ENCODE peak calls at places on chromosome 10, in five cellular contexts. One of them, this sample, is unnamed.

GRCh38 chr10:76036410-76036940 is 605.1 kb downstream of the LRMDA start:
- DNase-seq in H9: peak; percentile 75
- DNase-seq in IMR-90: peak; percentile 56
- DNase-seq in neuronal stem cell: no peak
- DNase-seq in H1: peak; percentile 34
- DNase-seq in this sample: peak; percentile 69

GRCh38 chr10:44293842-44294241 is 91.1 kb downstream of the CXCL12 start:
- DNase-seq in IMR-90: peak; percentile 92
- DNase-seq in H1: no peak
- DNase-seq in neuronal stem cell: no peak
- DNase-seq in H9: no peak
- DNase-seq in this sample: peak; percentile 85

GRCh38 chr10:12448729-12449391 is 99.5 kb downstream of the CAMK1D start:
- DNase-seq in H1: no peak
- DNase-seq in H9: no peak
- DNase-seq in IMR-90: peak; percentile 94
- DNase-seq in neuronal stem cell: no peak
- DNase-seq in this sample: peak; percentile 99

GRCh38 chr10:31321396-31321941 is 2.5 kb downstream of the ZEB1 start:
- DNase-seq in H9: no peak
- DNase-seq in H1: no peak
- DNase-seq in neuronal stem cell: no peak
- DNase-seq in IMR-90: peak; percentile 24
- DNase-seq in this sample: peak; percentile 33

GRCh38 chr10:89029201-89029600 is 38.6 kb downstream of the FAS start:
- DNase-seq in H1: no peak
- DNase-seq in neuronal stem cell: no peak
- DNase-seq in H9: no peak
- DNase-seq in IMR-90: no peak
- DNase-seq in this sample: no peak

GRCh38 chr10:34206602-34207268 is 608.4 kb downstream of the PARD3 start:
- DNase-seq in H9: no peak
- DNase-seq in IMR-90: no peak
- DNase-seq in H1: no peak
- DNase-seq in neuronal stem cell: no peak
- DNase-seq in this sample: no peak

GRCh38 chr10:75972494-75973276 is 541.3 kb downstream of the LRMDA start:
- DNase-seq in H1: no peak
- DNase-seq in IMR-90: peak; percentile 52
- DNase-seq in neuronal stem cell: no peak
- DNase-seq in H9: no peak
- DNase-seq in this sample: peak; percentile 89

GRCh38 chr10:124430077-124430476 is 11.4 kb upstream of the OAT start:
- DNase-seq in neuronal stem cell: no peak
- DNase-seq in IMR-90: no peak
- DNase-seq in H1: no peak
- DNase-seq in H9: no peak
- DNase-seq in this sample: no peak

GRCh38 chr10:30894221-30894620 is 137.4 kb downstream of the ZNF438 start:
- DNase-seq in H9: no peak
- DNase-seq in neuronal stem cell: no peak
- DNase-seq in H1: no peak
- DNase-seq in IMR-90: no peak
- DNase-seq in this sample: no peak

DNA sequence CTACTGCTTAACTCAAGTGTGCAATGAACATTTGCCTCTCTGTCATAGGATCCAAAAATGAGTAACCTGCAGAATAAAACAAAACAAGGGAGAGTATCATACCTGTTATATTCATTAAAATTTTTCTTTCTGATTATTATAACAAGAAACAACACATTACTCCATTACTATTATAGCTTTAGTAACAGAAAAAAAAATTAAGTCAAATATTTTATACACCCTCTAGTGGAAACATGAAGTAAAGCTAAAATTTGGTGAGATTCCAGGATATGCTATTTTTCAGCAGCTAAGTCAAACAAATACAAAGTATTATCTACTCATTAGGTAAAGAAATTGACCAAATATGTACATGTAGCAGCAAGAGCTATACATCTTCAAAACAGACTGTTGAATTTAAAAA is 56.3 kb downstream of the PDZD8 start:
- DNase-seq in H1: no peak
- DNase-seq in IMR-90: peak; percentile 35
- DNase-seq in H9: no peak
- DNase-seq in neuronal stem cell: no peak
- DNase-seq in this sample: no peak
- H3K18ac ChIP-seq in H1: no peak overlapping the region
- H3K18ac ChIP-seq in IMR-90: no peak overlapping the region
- H3K18ac ChIP-seq in H9: no peak overlapping the region
- H3K18ac ChIP-seq in neuronal stem cell: no peak overlapping the region
- H3K18ac ChIP-seq in this sample: no peak overlapping the region

GRCh38 chr10:100045592-100045991 is 35.8 kb upstream of the DNMBP start:
- DNase-seq in H9: no peak
- DNase-seq in H1: no peak
- DNase-seq in IMR-90: no peak
- DNase-seq in neuronal stem cell: no peak
- DNase-seq in this sample: peak; percentile 23

GRCh38 chr10:100041620-100042019 is 31.9 kb upstream of the DNMBP start:
- DNase-seq in neuronal stem cell: no peak
- DNase-seq in IMR-90: no peak
- DNase-seq in H1: no peak
- DNase-seq in H9: no peak
- DNase-seq in this sample: no peak

GRCh38 chr10:100043344-100043743 is 33.6 kb upstream of the DNMBP start:
- DNase-seq in neuronal stem cell: no peak
- DNase-seq in H9: no peak
- DNase-seq in IMR-90: no peak
- DNase-seq in H1: no peak
- DNase-seq in this sample: no peak

GRCh38 chr10:100043796-100044195 is 34.0 kb upstream of the DNMBP start:
- DNase-seq in H1: no peak
- DNase-seq in neuronal stem cell: no peak
- DNase-seq in H9: no peak
- DNase-seq in IMR-90: peak; percentile 40
- DNase-seq in this sample: peak; percentile 98

DNA sequence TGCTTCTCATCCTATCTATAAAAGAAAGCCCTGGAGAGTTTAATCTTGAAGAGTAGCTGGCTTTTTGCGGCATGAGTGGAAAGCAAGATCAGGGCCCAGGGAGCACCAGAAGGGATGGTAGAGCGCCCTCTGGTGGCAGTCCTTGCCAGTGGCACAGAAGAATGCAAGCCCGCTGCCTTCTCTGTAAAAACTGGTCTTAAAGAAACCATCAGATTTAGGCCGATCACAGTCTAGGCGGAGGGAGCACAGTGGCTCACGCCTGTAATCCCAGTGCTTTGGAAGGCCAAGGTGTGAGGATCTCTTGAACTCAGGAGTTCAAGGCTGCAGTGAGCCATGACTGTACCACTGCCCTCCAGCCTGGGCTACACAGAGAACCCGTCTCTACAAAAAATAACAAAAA is 35.6 kb downstream of the CPN1 start:
- DNase-seq in neuronal stem cell: peak; percentile 87
- DNase-seq in H9: peak; percentile 90
- DNase-seq in IMR-90: peak; percentile 81
- DNase-seq in H1: peak; percentile 79
- DNase-seq in this sample: peak; percentile 86
- H3K4me1 ChIP-seq in neuronal stem cell: no peaks in the 10 kb centered on the region
- H3K4me1 ChIP-seq in H9: no peaks in the 10 kb centered on the region
- H3K4me1 ChIP-seq in IMR-90: peaks cover 4% of the 10 kb centered on the region
- H3K4me1 ChIP-seq in H1: peaks cover 2% of the 10 kb centered on the region
- H3K4me1 ChIP-seq in this sample: peaks cover 4% of the 10 kb centered on the region

GRCh38 chr10:96843823-96844222 is 11.7 kb downstream of the LCOR start:
- DNase-seq in IMR-90: no peak
- DNase-seq in neuronal stem cell: no peak
- DNase-seq in H1: no peak
- DNase-seq in H9: no peak
- DNase-seq in this sample: no peak

GRCh38 chr10:96846395-96846794 is 14.3 kb downstream of the LCOR start:
- DNase-seq in H1: no peak
- DNase-seq in neuronal stem cell: no peak
- DNase-seq in IMR-90: no peak
- DNase-seq in H9: no peak
- DNase-seq in this sample: no peak

GRCh38 chr10:96846926-96847325 is 14.8 kb downstream of the LCOR start:
- DNase-seq in neuronal stem cell: no peak
- DNase-seq in IMR-90: no peak
- DNase-seq in H1: no peak
- DNase-seq in H9: no peak
- DNase-seq in this sample: no peak

GRCh38 chr10:96840841-96841518 is 8.9 kb downstream of the LCOR start:
- DNase-seq in neuronal stem cell: no peak
- DNase-seq in H1: no peak
- DNase-seq in IMR-90: peak; percentile 60
- DNase-seq in H9: no peak
- DNase-seq in this sample: peak; percentile 73

DNA sequence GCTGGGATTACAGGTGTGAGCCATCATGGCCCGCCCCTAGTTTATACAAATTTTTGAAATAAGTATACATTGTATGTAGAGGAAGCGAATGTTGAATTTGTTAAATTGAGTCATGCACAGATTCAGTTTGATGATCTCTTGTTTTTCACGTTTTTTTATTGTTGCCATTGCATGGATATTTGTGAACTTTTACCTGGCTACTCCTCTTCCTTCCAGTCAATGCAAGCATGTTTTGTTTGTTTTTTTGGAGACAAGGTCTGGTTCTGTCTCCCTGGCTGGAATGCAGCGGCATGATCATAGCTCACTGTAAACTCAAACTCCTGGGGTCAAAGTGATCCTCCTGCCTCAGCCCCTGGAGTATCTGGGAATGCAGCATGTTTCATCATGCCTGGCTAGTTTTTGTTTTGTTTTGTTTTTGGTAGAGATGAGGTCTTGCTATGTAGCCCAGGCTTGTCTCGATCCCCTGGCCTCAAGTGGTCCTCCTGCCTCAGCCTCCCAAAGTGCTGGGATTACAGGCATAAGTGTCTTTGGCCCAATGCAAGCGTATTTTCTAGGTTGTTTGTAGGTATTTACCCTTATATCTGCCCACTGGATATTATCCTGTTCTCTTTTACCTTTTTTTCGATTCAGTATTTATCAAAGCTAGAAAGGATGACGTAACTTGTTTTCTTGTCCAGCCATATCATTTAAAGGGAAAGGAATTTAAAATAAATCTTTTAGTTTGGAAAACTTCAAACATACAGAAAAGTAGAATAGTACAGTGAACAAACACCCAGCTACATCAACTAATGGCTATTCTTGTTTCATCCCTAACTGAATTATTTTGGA is 11.0 kb downstream of the LCOR start:
- DNase-seq in neuronal stem cell: no peak
- DNase-seq in H9: no peak
- DNase-seq in H1: no peak
- DNase-seq in IMR-90: no peak
- DNase-seq in this sample: no peak
- H3K14ac ChIP-seq in neuronal stem cell: no peak overlapping the region
- H3K14ac ChIP-seq in H9: no peak overlapping the region
- H3K14ac ChIP-seq in H1: no peak overlapping the region
- H3K14ac ChIP-seq in IMR-90: no peak overlapping the region
- H3K14ac ChIP-seq in this sample: no peak overlapping the region

GRCh38 chr10:97550336-97551149 is 22.0 kb upstream of the ANKRD2 start:
- DNase-seq in IMR-90: no peak
- DNase-seq in H9: peak; percentile 76
- DNase-seq in H1: no peak
- DNase-seq in neuronal stem cell: no peak
- DNase-seq in this sample: no peak
- H3K18ac ChIP-seq in IMR-90: peak overlapping the region; percentile 34
- H3K18ac ChIP-seq in H9: peak overlapping the region; percentile 13
- H3K18ac ChIP-seq in H1: peak overlapping the region; percentile 89
- H3K18ac ChIP-seq in neuronal stem cell: peak overlapping the region; percentile 88
- H3K18ac ChIP-seq in this sample: peak overlapping the region; percentile 84

GRCh38 chr10:65910209-65910608 is 1015.6 kb upstream of the LRRTM3 start:
- DNase-seq in H9: no peak
- DNase-seq in H1: no peak
- DNase-seq in IMR-90: no peak
- DNase-seq in neuronal stem cell: no peak
- DNase-seq in this sample: no peak
- H3K4me1 ChIP-seq in H9: no peaks in the 10 kb centered on the region
- H3K4me1 ChIP-seq in H1: no peaks in the 10 kb centered on the region
- H3K4me1 ChIP-seq in IMR-90: no peaks in the 10 kb centered on the region
- H3K4me1 ChIP-seq in neuronal stem cell: peaks cover 2% of the 10 kb centered on the region
- H3K4me1 ChIP-seq in this sample: no peaks in the 10 kb centered on the region

GRCh38 chr10:125720002-125720382 is 483 bp downstream of the EDRF1 start:
- DNase-seq in H1: no peak
- DNase-seq in IMR-90: peak; percentile 3
- DNase-seq in H9: no peak
- DNase-seq in neuronal stem cell: no peak
- DNase-seq in this sample: no peak
- H3K14ac ChIP-seq in H1: no peak overlapping the region
- H3K14ac ChIP-seq in IMR-90: peak overlapping the region; percentile 87
- H3K14ac ChIP-seq in H9: no peak overlapping the region
- H3K14ac ChIP-seq in neuronal stem cell: no peak overlapping the region
- H3K14ac ChIP-seq in this sample: peak overlapping the region; percentile 83

This sample was measured in mesenchymal stem cell.